ENCODE peak calls at places on chromosomes 6 and 20, in four cellular contexts. P is OCI-LY7, H is PC-3, B is GM23338. F is an unnamed sample.

GRCh38 chr20:17873410-17874270 is 95.0 kb downstream of the SNX5 start:
- DNase-seq in P (no peak), H (peak), B (peak), F (peak)

GRCh38 chr6:145813285-145814034 is 1.1 kb downstream of the FBXO30 start:
- DNase-seq in P (peak), H (peak), B (peak), F (peak)

GRCh38 chr6:41937881-41938574 is 3.6 kb downstream of the CCND3 start:
- DNase-seq in P (peak), H (no peak), B (no peak), F (no peak)

GRCh38 chr6:50608421-50608820 is 104.9 kb upstream of the TFAP2D start:
- DNase-seq in P (no peak), H (peak), B (no peak), F (no peak)

GRCh38 chr20:39049148-39049547 is 87.0 kb downstream of the DHX35 start:
- DNase-seq in P (peak), H (no peak), B (no peak), F (no peak)

GRCh38 chr6:144155529-144155928 is 5.2 kb downstream of the STX11 start:
- DNase-seq in P (no peak), H (no peak), B (no peak), F (no peak)

GRCh38 chr6:33597551-33598322 is 17.7 kb upstream of the BAK1 start:
- DNase-seq in P (no peak), H (no peak), B (no peak), F (no peak)

GRCh38 chr6:105993769-105994521 is 92.2 kb upstream of the PRDM1 start:
- DNase-seq in P (no peak), H (no peak), B (peak), F (peak)

GRCh38 chr20:43508106-43508505 is 609 bp downstream of the L3MBTL1 start:
- DNase-seq in P (no peak), H (peak), B (peak), F (peak)

GRCh38 chr20:38932457-38933120 is 6.4 kb downstream of the FAM83D start:
- DNase-seq in P (no peak), H (no peak), B (peak), F (no peak)

GRCh38 chr20:51346686-51347485 is 195.6 kb downstream of the NFATC2 start:
- DNase-seq in P (no peak), H (peak), B (no peak), F (no peak)

GRCh38 chr6:43943099-43943766 is 173.2 kb downstream of the VEGFA start:
- DNase-seq in P (no peak), H (no peak), B (no peak), F (no peak)

GRCh38 chr6:143196525-143197225 is 136.0 kb downstream of the AIG1 start:
- DNase-seq in P (no peak), H (no peak), B (no peak), F (no peak)

GRCh38 chr6:107711412-107711811 is 112.7 kb downstream of the SCML4 start:
- DNase-seq in P (no peak), H (no peak), B (no peak), F (no peak)

GRCh38 chr6:35146453-35146852 is 5.3 kb upstream of the TCP11 start:
- DNase-seq in P (peak), H (peak), B (peak), F (peak)

GRCh38 chr6:151240036-151240685 is 394 bp downstream of the AKAP12 start:
- DNase-seq in P (no peak), H (peak), B (peak), F (peak)
- TF ChIP-seq EZH2phosphoT487 in P (no peak), H (no peak), B (no peak), F (no peak)

GRCh38 chr6:89257346-89257745 is 40.2 kb upstream of the GABRR1 start:
- DNase-seq in P (no peak), H (no peak), B (no peak), F (no peak)

GRCh38 chr6:89258912-89259311 is 41.8 kb upstream of the GABRR1 start:
- DNase-seq in P (peak), H (no peak), B (no peak), F (no peak)

GRCh38 chr6:89260310-89260709 is 43.2 kb upstream of the GABRR1 start:
- DNase-seq in P (peak), H (no peak), B (no peak), F (no peak)

GRCh38 chr6:89255417-89255816 is 38.3 kb upstream of the GABRR1 start:
- DNase-seq in P (no peak), H (no peak), B (no peak), F (no peak)

DNA sequence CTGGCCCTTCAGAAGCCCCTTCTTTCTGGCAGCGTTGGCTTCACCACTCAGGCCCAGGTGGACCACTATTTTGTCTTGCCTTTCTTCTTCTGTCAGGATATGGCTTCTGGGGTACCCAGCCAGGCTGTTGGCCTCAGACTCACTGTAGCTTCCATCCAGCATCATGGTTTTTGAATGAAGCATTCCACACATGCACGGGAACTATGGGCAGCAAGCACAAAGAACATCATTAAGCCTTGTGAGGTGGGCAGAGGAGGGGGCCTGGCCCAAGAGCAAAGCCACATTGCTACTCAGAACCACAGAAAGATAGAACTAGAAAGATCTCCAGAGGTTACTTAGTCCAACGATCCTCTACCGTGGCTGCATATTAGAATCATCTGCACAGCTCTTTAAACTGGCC is 40.6 kb upstream of the GABRR1 start:
- DNase-seq in P (no peak), H (no peak), B (no peak), F (no peak)
- H3K4me3 ChIP-seq in P (no peak), H (no peak), B (no peak), F (no peak)

DNA sequence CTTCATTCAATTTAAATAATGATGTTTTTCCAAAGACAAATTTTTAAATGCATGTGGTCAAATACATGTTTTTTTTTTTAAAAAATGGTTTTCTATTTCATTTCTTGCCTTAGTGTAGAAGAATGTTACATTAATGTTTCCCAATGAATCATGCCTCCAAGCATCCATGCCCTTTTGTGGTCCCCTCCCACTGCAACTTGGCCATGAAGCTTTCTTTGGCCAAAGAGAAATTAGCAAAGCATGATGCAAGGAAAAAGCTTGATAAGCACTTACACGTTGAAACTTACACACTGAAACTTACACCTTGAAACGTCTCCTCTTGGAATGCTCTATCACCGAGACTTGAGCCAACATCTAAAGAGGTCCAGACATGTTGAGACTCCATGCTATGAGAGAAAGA is 93.0 kb upstream of the ELOVL5 start:
- DNase-seq in P (no peak), H (no peak), B (no peak), F (no peak)
- TF ChIP-seq EZH2phosphoT487 in P (no peak), H (no peak), B (no peak), F (no peak)

GRCh38 chr6:82740066-82740465 is 325.6 kb downstream of the UBE3D start:
- DNase-seq in P (no peak), H (no peak), B (no peak), F (no peak)

GRCh38 chr6:82741325-82741995 is 324.2 kb downstream of the UBE3D start:
- DNase-seq in P (no peak), H (no peak), B (no peak), F (no peak)

GRCh38 chr6:82738773-82739172 is 326.9 kb downstream of the UBE3D start:
- DNase-seq in P (no peak), H (no peak), B (no peak), F (no peak)

GRCh38 chr6:82737965-82738364 is 327.7 kb downstream of the UBE3D start:
- DNase-seq in P (no peak), H (no peak), B (no peak), F (no peak)

DNA sequence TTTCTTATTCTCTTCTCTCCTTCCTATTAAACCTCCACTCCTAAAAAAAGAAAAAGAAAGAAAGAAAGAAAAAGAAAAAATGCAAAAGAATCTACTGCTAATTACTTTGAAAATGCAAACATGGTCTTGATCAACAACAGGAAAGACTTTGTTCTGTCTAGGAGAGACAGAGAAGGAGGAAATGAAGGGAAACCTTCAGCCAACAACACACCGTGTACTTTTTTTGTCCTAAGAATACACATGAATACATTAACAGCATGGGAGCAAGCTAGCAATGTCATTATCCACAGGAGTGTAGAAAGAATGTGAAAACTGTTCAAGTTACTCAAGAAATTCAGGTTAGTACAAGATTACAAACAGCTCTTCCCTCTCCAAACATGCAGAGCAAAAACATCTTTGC is 326.4 kb downstream of the UBE3D start:
- DNase-seq in P (no peak), H (no peak), B (peak), F (no peak)
- H3K4me3 ChIP-seq in P (no peak), H (no peak), B (peak), F (no peak)

F was measured in hepatocyte.